ENCODE peak calls at places on chromosomes 5 and 9, in nine cellular contexts. One of them, this sample, is unnamed.

GRCh38 chr5:159022178-159022556 is 77.5 kb downstream of the EBF1 start:
- DNase-seq in GM23248: peak; percentile 96
- DNase-seq in prostate gland: no peak
- DNase-seq in CD8-positive, alpha-beta memory T cell: no peak
- DNase-seq in A673: peak; percentile 11
- DNase-seq in naive thymus-derived CD4-positive, alpha-beta T cell: no peak
- DNase-seq in CD8-positive, alpha-beta T cell: no peak
- DNase-seq in lung: peak; percentile 50
- DNase-seq in psoas muscle: peak; percentile 52
- DNase-seq in this sample: no peak

GRCh38 chr5:180848265-180848664 is 12.8 kb downstream of the ZFP62 start:
- DNase-seq in GM23248: no peak
- DNase-seq in prostate gland: no peak
- DNase-seq in CD8-positive, alpha-beta memory T cell: no peak
- DNase-seq in A673: no peak
- DNase-seq in naive thymus-derived CD4-positive, alpha-beta T cell: no peak
- DNase-seq in CD8-positive, alpha-beta T cell: no peak
- DNase-seq in lung: no peak
- DNase-seq in psoas muscle: no peak
- DNase-seq in this sample: no peak

GRCh38 chr5:139402561-139403158 is 1.2 kb downstream of the SPATA24 start:
- DNase-seq in GM23248: peak; percentile 28
- DNase-seq in prostate gland: no peak
- DNase-seq in CD8-positive, alpha-beta memory T cell: no peak
- DNase-seq in A673: peak; percentile 62
- DNase-seq in naive thymus-derived CD4-positive, alpha-beta T cell: no peak
- DNase-seq in CD8-positive, alpha-beta T cell: no peak
- DNase-seq in lung: no peak
- DNase-seq in psoas muscle: peak; percentile 32
- DNase-seq in this sample: no peak

GRCh38 chr5:113162770-113163169 is 186.2 kb downstream of the DCP2 start:
- DNase-seq in GM23248: peak; percentile 73
- DNase-seq in prostate gland: no peak
- DNase-seq in CD8-positive, alpha-beta memory T cell: no peak
- DNase-seq in A673: no peak
- DNase-seq in naive thymus-derived CD4-positive, alpha-beta T cell: no peak
- DNase-seq in CD8-positive, alpha-beta T cell: no peak
- DNase-seq in lung: no peak
- DNase-seq in psoas muscle: no peak
- DNase-seq in this sample: no peak

GRCh38 chr5:124908603-124909451 is 162.4 kb upstream of the ZNF608 start:
- DNase-seq in GM23248: peak; percentile 43
- DNase-seq in prostate gland: no peak
- DNase-seq in CD8-positive, alpha-beta memory T cell: no peak
- DNase-seq in A673: peak; percentile 56
- DNase-seq in naive thymus-derived CD4-positive, alpha-beta T cell: no peak
- DNase-seq in CD8-positive, alpha-beta T cell: no peak
- DNase-seq in lung: no peak
- DNase-seq in psoas muscle: no peak
- DNase-seq in this sample: no peak

GRCh38 chr9:134642385-134643181 is 980 bp downstream of the COL5A1 start:
- DNase-seq in GM23248: peak; percentile 89
- DNase-seq in prostate gland: peak; percentile 23
- DNase-seq in CD8-positive, alpha-beta memory T cell: no peak
- DNase-seq in A673: peak; percentile 75
- DNase-seq in naive thymus-derived CD4-positive, alpha-beta T cell: no peak
- DNase-seq in CD8-positive, alpha-beta T cell: no peak
- DNase-seq in lung: peak; percentile 55
- DNase-seq in psoas muscle: peak; percentile 77
- DNase-seq in this sample: no peak

GRCh38 chr5:142315231-142315900 is 9.5 kb downstream of the SPRY4 start:
- DNase-seq in GM23248: no peak
- DNase-seq in prostate gland: no peak
- DNase-seq in CD8-positive, alpha-beta memory T cell: no peak
- DNase-seq in A673: no peak
- DNase-seq in naive thymus-derived CD4-positive, alpha-beta T cell: no peak
- DNase-seq in CD8-positive, alpha-beta T cell: no peak
- DNase-seq in lung: no peak
- DNase-seq in psoas muscle: no peak
- DNase-seq in this sample: no peak

GRCh38 chr5:158832736-158833135 is 267.0 kb downstream of the EBF1 start:
- DNase-seq in GM23248: peak; percentile 89
- DNase-seq in prostate gland: no peak
- DNase-seq in CD8-positive, alpha-beta memory T cell: no peak
- DNase-seq in A673: no peak
- DNase-seq in naive thymus-derived CD4-positive, alpha-beta T cell: no peak
- DNase-seq in CD8-positive, alpha-beta T cell: no peak
- DNase-seq in lung: no peak
- DNase-seq in psoas muscle: no peak
- DNase-seq in this sample: no peak

GRCh38 chr9:122053056-122053455 is 40.1 kb downstream of the TTLL11 start:
- DNase-seq in GM23248: peak; percentile 75
- DNase-seq in prostate gland: no peak
- DNase-seq in CD8-positive, alpha-beta memory T cell: no peak
- DNase-seq in A673: no peak
- DNase-seq in naive thymus-derived CD4-positive, alpha-beta T cell: no peak
- DNase-seq in CD8-positive, alpha-beta T cell: no peak
- DNase-seq in lung: no peak
- DNase-seq in psoas muscle: no peak
- DNase-seq in this sample: no peak

DNA sequence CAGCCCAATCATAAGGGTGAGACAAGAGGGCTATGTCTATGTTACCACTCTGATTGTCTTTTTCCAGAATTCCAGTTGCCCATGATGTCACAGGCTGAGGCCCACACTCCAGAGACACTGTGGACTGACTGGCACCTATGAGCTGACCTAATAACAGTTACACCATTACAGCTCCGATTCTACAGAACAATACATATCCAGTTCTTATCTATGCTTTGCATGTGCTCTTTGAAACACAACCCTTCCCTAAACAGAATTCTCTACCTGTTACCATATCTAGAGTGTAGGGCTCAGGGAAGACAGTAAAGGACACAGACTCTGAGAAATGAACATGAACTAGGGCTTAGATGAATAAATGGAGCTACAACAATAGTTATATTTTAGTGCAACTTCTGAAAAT is 45.7 kb upstream of the ALDOB start:
- DNase-seq in GM23248: peak; percentile 11
- DNase-seq in prostate gland: no peak
- DNase-seq in CD8-positive, alpha-beta memory T cell: no peak
- DNase-seq in A673: no peak
- DNase-seq in naive thymus-derived CD4-positive, alpha-beta T cell: no peak
- DNase-seq in CD8-positive, alpha-beta T cell: no peak
- DNase-seq in lung: no peak
- DNase-seq in psoas muscle: no peak
- DNase-seq in this sample: no peak
- H3K27ac ChIP-seq in GM23248: no peak overlapping the region
- H3K27ac ChIP-seq in prostate gland: peak overlapping the region; percentile 81
- H3K27ac ChIP-seq in CD8-positive, alpha-beta memory T cell: no peak overlapping the region
- H3K27ac ChIP-seq in A673: no peak overlapping the region
- H3K27ac ChIP-seq in naive thymus-derived CD4-positive, alpha-beta T cell: no peak overlapping the region
- H3K27ac ChIP-seq in CD8-positive, alpha-beta T cell: no peak overlapping the region
- H3K27ac ChIP-seq in lung: no peak overlapping the region
- H3K27ac ChIP-seq in psoas muscle: no peak overlapping the region
- H3K27ac ChIP-seq in this sample: no peak overlapping the region

DNA sequence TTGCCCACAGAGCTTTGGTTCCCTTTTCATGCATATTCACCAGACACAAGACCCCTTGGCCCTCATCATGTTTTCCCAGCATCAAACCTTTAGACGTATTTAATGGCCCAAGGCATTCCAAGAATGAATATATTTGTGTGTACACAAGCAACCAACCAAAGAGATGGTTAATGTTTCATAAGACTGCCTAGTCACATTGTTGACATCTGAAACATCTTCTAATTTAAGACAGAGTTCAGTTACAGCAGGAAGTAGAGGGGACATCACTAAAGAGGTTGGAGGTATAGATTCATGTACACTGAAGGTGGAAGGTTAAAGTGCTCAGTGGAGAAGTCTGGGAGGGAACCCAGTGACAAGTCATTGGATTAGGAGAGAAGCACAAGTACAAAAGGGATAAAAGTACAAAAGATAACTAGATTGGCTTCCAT is 49.1 kb downstream of the SUSD1 start:
- DNase-seq in GM23248: no peak
- DNase-seq in prostate gland: no peak
- DNase-seq in CD8-positive, alpha-beta memory T cell: no peak
- DNase-seq in A673: no peak
- DNase-seq in naive thymus-derived CD4-positive, alpha-beta T cell: no peak
- DNase-seq in CD8-positive, alpha-beta T cell: no peak
- DNase-seq in lung: no peak
- DNase-seq in psoas muscle: no peak
- DNase-seq in this sample: no peak
- H3K27ac ChIP-seq in GM23248: no peak overlapping the region
- H3K27ac ChIP-seq in prostate gland: no peak overlapping the region
- H3K27ac ChIP-seq in CD8-positive, alpha-beta memory T cell: no peak overlapping the region
- H3K27ac ChIP-seq in A673: no peak overlapping the region
- H3K27ac ChIP-seq in naive thymus-derived CD4-positive, alpha-beta T cell: no peak overlapping the region
- H3K27ac ChIP-seq in CD8-positive, alpha-beta T cell: no peak overlapping the region
- H3K27ac ChIP-seq in lung: no peak overlapping the region
- H3K27ac ChIP-seq in psoas muscle: no peak overlapping the region
- H3K27ac ChIP-seq in this sample: no peak overlapping the region

GRCh38 chr9:91572811-91573210 is 149.2 kb upstream of the NFIL3 start:
- DNase-seq in GM23248: no peak
- DNase-seq in prostate gland: no peak
- DNase-seq in CD8-positive, alpha-beta memory T cell: no peak
- DNase-seq in A673: no peak
- DNase-seq in naive thymus-derived CD4-positive, alpha-beta T cell: no peak
- DNase-seq in CD8-positive, alpha-beta T cell: no peak
- DNase-seq in lung: no peak
- DNase-seq in psoas muscle: no peak
- DNase-seq in this sample: no peak
- H3K27ac ChIP-seq in GM23248: no peak overlapping the region
- H3K27ac ChIP-seq in prostate gland: no peak overlapping the region
- H3K27ac ChIP-seq in CD8-positive, alpha-beta memory T cell: no peak overlapping the region
- H3K27ac ChIP-seq in A673: no peak overlapping the region
- H3K27ac ChIP-seq in naive thymus-derived CD4-positive, alpha-beta T cell: no peak overlapping the region
- H3K27ac ChIP-seq in CD8-positive, alpha-beta T cell: no peak overlapping the region
- H3K27ac ChIP-seq in lung: no peak overlapping the region
- H3K27ac ChIP-seq in psoas muscle: no peak overlapping the region
- H3K27ac ChIP-seq in this sample: no peak overlapping the region

DNA sequence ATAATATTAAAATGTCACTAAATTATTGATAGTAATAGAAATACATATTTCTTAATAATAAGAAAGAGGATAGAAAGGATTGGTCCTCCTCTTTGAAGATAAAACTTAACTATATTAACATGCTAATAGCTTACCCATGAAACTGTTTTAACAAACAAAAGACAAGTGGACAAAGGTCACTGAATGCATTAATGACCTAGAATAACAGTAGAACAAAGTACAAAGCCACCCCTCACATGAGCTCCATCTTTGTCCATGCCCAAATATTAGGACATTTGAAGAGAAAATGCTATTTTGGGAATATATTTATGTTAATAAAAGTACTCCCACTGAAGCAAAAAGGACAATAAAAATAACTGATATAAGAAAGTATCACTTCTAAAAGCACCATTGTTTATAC is 34.1 kb upstream of the SLC22A5 start:
- DNase-seq in GM23248: no peak
- DNase-seq in prostate gland: no peak
- DNase-seq in CD8-positive, alpha-beta memory T cell: no peak
- DNase-seq in A673: no peak
- DNase-seq in naive thymus-derived CD4-positive, alpha-beta T cell: no peak
- DNase-seq in CD8-positive, alpha-beta T cell: no peak
- DNase-seq in lung: no peak
- DNase-seq in psoas muscle: no peak
- DNase-seq in this sample: no peak
- H3K27ac ChIP-seq in GM23248: no peak overlapping the region
- H3K27ac ChIP-seq in prostate gland: no peak overlapping the region
- H3K27ac ChIP-seq in CD8-positive, alpha-beta memory T cell: no peak overlapping the region
- H3K27ac ChIP-seq in A673: no peak overlapping the region
- H3K27ac ChIP-seq in naive thymus-derived CD4-positive, alpha-beta T cell: no peak overlapping the region
- H3K27ac ChIP-seq in CD8-positive, alpha-beta T cell: no peak overlapping the region
- H3K27ac ChIP-seq in lung: no peak overlapping the region
- H3K27ac ChIP-seq in psoas muscle: no peak overlapping the region
- H3K27ac ChIP-seq in this sample: no peak overlapping the region

DNA sequence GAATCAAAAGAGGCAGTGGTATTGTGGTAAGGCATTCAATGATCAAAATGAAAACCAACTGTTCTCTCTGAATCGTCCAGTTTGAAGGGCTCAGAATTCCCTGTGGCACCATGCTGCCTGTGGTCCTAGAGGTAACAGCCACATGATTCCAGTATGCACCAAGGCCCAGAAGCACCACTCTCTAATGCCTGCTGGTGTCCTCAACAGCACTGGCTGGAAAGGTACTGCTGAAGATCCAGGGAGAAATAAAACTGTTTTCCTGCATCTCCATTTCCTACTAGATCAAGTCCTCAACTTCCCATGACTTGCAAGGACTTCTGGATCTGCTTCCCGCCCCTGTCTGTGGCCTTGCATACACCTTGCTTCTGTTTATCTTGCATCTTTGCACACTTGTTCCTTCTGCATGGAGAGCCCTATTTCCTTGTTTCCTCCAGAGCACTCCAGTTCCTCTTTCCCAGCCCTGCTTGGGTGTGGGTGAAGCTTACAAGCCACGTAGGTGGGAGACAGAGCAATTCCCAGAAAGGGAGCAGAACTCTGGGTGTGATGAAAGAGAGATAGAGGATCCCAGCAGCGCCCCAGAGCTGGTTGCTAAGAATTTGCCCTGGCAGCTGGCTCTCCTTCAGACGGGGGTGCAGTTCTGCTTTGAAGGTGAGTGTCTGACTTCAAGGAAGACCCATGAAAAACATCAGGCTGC is 41.0 kb upstream of the EQTN start:
- DNase-seq in GM23248: no peak
- DNase-seq in prostate gland: no peak
- DNase-seq in CD8-positive, alpha-beta memory T cell: no peak
- DNase-seq in A673: no peak
- DNase-seq in naive thymus-derived CD4-positive, alpha-beta T cell: no peak
- DNase-seq in CD8-positive, alpha-beta T cell: no peak
- DNase-seq in lung: no peak
- DNase-seq in psoas muscle: no peak
- DNase-seq in this sample: no peak
- H3K27ac ChIP-seq in GM23248: no peak overlapping the region
- H3K27ac ChIP-seq in prostate gland: no peak overlapping the region
- H3K27ac ChIP-seq in CD8-positive, alpha-beta memory T cell: no peak overlapping the region
- H3K27ac ChIP-seq in A673: no peak overlapping the region
- H3K27ac ChIP-seq in naive thymus-derived CD4-positive, alpha-beta T cell: no peak overlapping the region
- H3K27ac ChIP-seq in CD8-positive, alpha-beta T cell: no peak overlapping the region
- H3K27ac ChIP-seq in lung: peak overlapping the region; percentile 75
- H3K27ac ChIP-seq in psoas muscle: no peak overlapping the region
- H3K27ac ChIP-seq in this sample: peak overlapping the region; percentile 92

DNA sequence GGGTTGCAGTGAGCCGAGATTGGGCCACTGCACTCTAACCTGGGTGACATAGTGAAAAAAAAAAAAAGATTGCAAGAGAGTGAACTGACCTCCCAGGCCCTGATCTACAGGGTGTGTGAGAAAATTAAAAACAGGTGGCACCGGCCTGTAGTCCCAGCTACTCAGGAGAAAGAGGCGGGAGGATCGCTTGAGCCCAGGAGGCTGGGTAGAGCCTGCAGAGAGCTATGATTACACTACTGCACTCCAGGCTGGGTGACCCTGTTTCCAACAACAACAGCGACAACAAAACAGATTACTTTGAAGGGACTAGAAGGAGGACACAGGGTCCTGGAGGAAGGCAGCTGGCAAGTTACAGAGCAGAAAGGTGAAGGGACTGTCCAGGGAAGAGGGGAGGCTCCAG is 42.2 kb upstream of the FABP6 start:
- DNase-seq in GM23248: peak; percentile 13
- DNase-seq in prostate gland: no peak
- DNase-seq in CD8-positive, alpha-beta memory T cell: no peak
- DNase-seq in A673: no peak
- DNase-seq in naive thymus-derived CD4-positive, alpha-beta T cell: no peak
- DNase-seq in CD8-positive, alpha-beta T cell: no peak
- DNase-seq in lung: no peak
- DNase-seq in psoas muscle: no peak
- DNase-seq in this sample: no peak
- H3K27ac ChIP-seq in GM23248: no peak overlapping the region
- H3K27ac ChIP-seq in prostate gland: no peak overlapping the region
- H3K27ac ChIP-seq in CD8-positive, alpha-beta memory T cell: no peak overlapping the region
- H3K27ac ChIP-seq in A673: no peak overlapping the region
- H3K27ac ChIP-seq in naive thymus-derived CD4-positive, alpha-beta T cell: no peak overlapping the region
- H3K27ac ChIP-seq in CD8-positive, alpha-beta T cell: no peak overlapping the region
- H3K27ac ChIP-seq in lung: no peak overlapping the region
- H3K27ac ChIP-seq in psoas muscle: no peak overlapping the region
- H3K27ac ChIP-seq in this sample: no peak overlapping the region

GRCh38 chr9:87531370-87532295 is 34.0 kb downstream of the DAPK1 start:
- DNase-seq in GM23248: no peak
- DNase-seq in prostate gland: no peak
- DNase-seq in CD8-positive, alpha-beta memory T cell: no peak
- DNase-seq in A673: peak; percentile 87
- DNase-seq in naive thymus-derived CD4-positive, alpha-beta T cell: no peak
- DNase-seq in CD8-positive, alpha-beta T cell: no peak
- DNase-seq in lung: no peak
- DNase-seq in psoas muscle: no peak
- DNase-seq in this sample: no peak
- H3K27ac ChIP-seq in GM23248: no peak overlapping the region
- H3K27ac ChIP-seq in prostate gland: no peak overlapping the region
- H3K27ac ChIP-seq in CD8-positive, alpha-beta memory T cell: no peak overlapping the region
- H3K27ac ChIP-seq in A673: peak overlapping the region; percentile 76
- H3K27ac ChIP-seq in naive thymus-derived CD4-positive, alpha-beta T cell: no peak overlapping the region
- H3K27ac ChIP-seq in CD8-positive, alpha-beta T cell: no peak overlapping the region
- H3K27ac ChIP-seq in lung: no peak overlapping the region
- H3K27ac ChIP-seq in psoas muscle: no peak overlapping the region
- H3K27ac ChIP-seq in this sample: no peak overlapping the region

This sample was measured in substantia nigra.